ENCODE peak calls at places on chromosomes 2 and 18, in eight cellular contexts. M, I, Z, N, D, B, F and Y are unnamed samples.
A peak's percentile ranks its signal among the peaks of the same experiment; 100 is the strongest.

GRCh38 chr18:45687617-45688016 is 36.4 kb upstream of the SLC14A1 start:
- DNase-seq in B (no peak), F (no peak), I (no peak), Z (peak; percentile 60), M (no peak), N (no peak), D (no peak), Y (peak; percentile 54)

GRCh38 chr2:170156592-170156991 is 21.4 kb upstream of the MYO3B start:
- DNase-seq in I (no peak), F (no peak), B (no peak), Z (no peak), M (no peak), N (no peak), D (no peak), Y (no peak)

GRCh38 chr2:205850611-205851010 is 168.3 kb downstream of the NRP2 start:
- DNase-seq in I (no peak), Z (no peak), D (no peak), M (no peak), N (no peak), F (no peak), B (no peak), Y (no peak)

GRCh38 chr2:43274721-43275120 is 48.3 kb upstream of the ZFP36L2 start:
- DNase-seq in M (no peak), B (no peak), N (no peak), F (no peak), Z (no peak), D (no peak), I (no peak), Y (no peak)

GRCh38 chr2:120912101-120912985 is 176.7 kb downstream of the GLI2 start:
- DNase-seq in Z (no peak), M (peak; percentile 82), D (no peak), B (peak; percentile 32), N (no peak), I (no peak), F (peak; percentile 85), Y (no peak)

GRCh38 chr2:165647409-165647808 is 146.6 kb downstream of the GALNT3 start:
- DNase-seq in Z (no peak), F (no peak), N (no peak), D (no peak), B (no peak), I (no peak), M (no peak), Y (no peak)

GRCh38 chr2:48070415-48070814 is 164.1 kb upstream of the FBXO11 start:
- DNase-seq in D (no peak), Z (no peak), F (no peak), M (no peak), N (no peak), B (no peak), I (no peak), Y (no peak)

GRCh38 chr2:241015439-241015838 is 17.0 kb downstream of the SNED1 start:
- DNase-seq in N (peak; percentile 4), M (no peak), B (no peak), D (no peak), Z (no peak), I (no peak), F (no peak), Y (no peak)

GRCh38 chr2:62941413-62941812 is 109.2 kb upstream of the OTX1 start:
- DNase-seq in F (no peak), I (no peak), D (no peak), M (no peak), Z (no peak), B (no peak), N (no peak), Y (no peak)

GRCh38 chr2:223000872-223001825 is 50.8 kb upstream of the KCNE4 start:
- DNase-seq in B (no peak), M (no peak), D (no peak), I (no peak), N (no peak), F (no peak), Z (no peak), Y (no peak)

GRCh38 chr2:60466161-60466702 is 87.2 kb downstream of the BCL11A start:
- DNase-seq in F (no peak), Z (no peak), D (no peak), B (no peak), M (no peak), I (no peak), N (no peak), Y (no peak)

GRCh38 chr2:21072477-21073242 is 28.8 kb upstream of the APOB start:
- DNase-seq in M (no peak), D (no peak), I (no peak), B (no peak), Z (no peak), F (no peak), N (no peak), Y (no peak)

GRCh38 chr18:3498705-3499451 is 48.9 kb downstream of the TGIF1 start:
- DNase-seq in M (peak; percentile 48), Z (no peak), B (no peak), D (peak; percentile 18), F (peak; percentile 39), N (no peak), I (peak; percentile 11), Y (no peak)

GRCh38 chr2:27746325-27746724 is 25.2 kb upstream of the MRPL33 start:
- DNase-seq in I (no peak), N (no peak), D (no peak), Z (no peak), M (no peak), B (no peak), F (no peak), Y (no peak)

GRCh38 chr2:46653539-46653938 is 174.2 kb downstream of the TMEM247 start:
- DNase-seq in N (no peak), Z (no peak), F (peak; percentile 47), I (no peak), M (no peak), D (no peak), B (no peak), Y (no peak)

GRCh38 chr2:42755161-42755900 is 8.6 kb downstream of the OXER1 start:
- DNase-seq in F (peak; percentile 51), Z (no peak), D (no peak), N (no peak), I (peak; percentile 66), M (no peak), B (no peak), Y (no peak)

GRCh38 chr2:120132190-120132589 is 91.0 kb downstream of the TMEM185B start:
- DNase-seq in F (peak; percentile 10), D (peak; percentile 75), N (no peak), I (no peak), B (no peak), Z (no peak), M (no peak), Y (no peak)

GRCh38 chr18:42155024-42155423 is 200.0 kb downstream of the PIK3C3 start:
- DNase-seq in D (no peak), M (no peak), B (no peak), F (no peak), N (no peak), I (no peak), Z (no peak), Y (no peak)

GRCh38 chr2:141423212-141423611 is 707.6 kb downstream of the LRP1B start:
- DNase-seq in N (no peak), I (no peak), D (no peak), B (no peak), F (no peak), Z (no peak), M (no peak), Y (no peak)

GRCh38 chr18:21313576-21313975 is 71.5 kb downstream of the GREB1L start:
- DNase-seq in B (no peak), N (no peak), M (no peak), Z (no peak), F (peak; percentile 73), I (no peak), D (no peak), Y (no peak)

GRCh38 chr2:203650860-203651613 is 55.4 kb upstream of the CD28 start:
- DNase-seq in F (peak; percentile 70), B (no peak), N (no peak), M (no peak), Z (no peak), I (peak; percentile 47), D (peak; percentile 47), Y (peak; percentile 51)

GRCh38 chr2:47452761-47453160 is 49.8 kb downstream of the MSH2 start:
- DNase-seq in D (no peak), F (peak; percentile 9), Z (no peak), M (no peak), B (no peak), I (no peak), N (no peak), Y (no peak)

DNA sequence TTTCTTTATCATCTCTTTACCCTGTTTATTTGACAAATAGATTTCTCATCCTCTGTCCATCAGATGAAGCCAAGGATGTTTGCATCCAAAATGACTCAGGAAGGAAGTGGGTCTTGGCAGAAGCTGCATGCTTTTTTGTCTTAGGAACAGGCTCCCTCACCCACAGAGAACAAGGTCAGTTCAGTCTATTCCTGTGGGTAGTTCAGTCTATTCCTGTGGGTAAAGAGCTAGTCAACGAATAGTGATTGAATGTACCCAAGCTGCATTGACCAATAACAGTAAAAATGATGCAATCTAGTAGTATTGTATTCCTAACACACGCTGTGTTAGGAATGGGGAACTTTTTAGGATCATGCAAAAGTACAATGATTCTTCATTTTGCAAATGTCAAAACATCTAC is 290.8 kb upstream of the TANK start:
- DNase-seq in M (no peak), B (peak; percentile 73), F (peak; percentile 100), I (no peak), Z (no peak), N (no peak), D (peak; percentile 77), Y (no peak)
- H3K4me3 ChIP-seq in M (no peak overlapping the region), B (no peak overlapping the region), F (no peak overlapping the region), I (no peak overlapping the region), Z (no peak overlapping the region), N (no peak overlapping the region), D (no peak overlapping the region), Y (no peak overlapping the region)

GRCh38 chr2:11746376-11746806 is at the start of gene LPIN1:
- DNase-seq in B (peak; percentile 54), F (peak; percentile 81), Z (peak; percentile 86), M (peak; percentile 92), N (peak; percentile 84), I (peak; percentile 91), D (peak; percentile 81), Y (peak; percentile 89)
- TF ChIP-seq CTCF in B (no peak), F (no peak), Z (no peak), M (peak; percentile 23), N (peak; percentile 29), I (no peak), D (no peak), Y (no peak)

DNA sequence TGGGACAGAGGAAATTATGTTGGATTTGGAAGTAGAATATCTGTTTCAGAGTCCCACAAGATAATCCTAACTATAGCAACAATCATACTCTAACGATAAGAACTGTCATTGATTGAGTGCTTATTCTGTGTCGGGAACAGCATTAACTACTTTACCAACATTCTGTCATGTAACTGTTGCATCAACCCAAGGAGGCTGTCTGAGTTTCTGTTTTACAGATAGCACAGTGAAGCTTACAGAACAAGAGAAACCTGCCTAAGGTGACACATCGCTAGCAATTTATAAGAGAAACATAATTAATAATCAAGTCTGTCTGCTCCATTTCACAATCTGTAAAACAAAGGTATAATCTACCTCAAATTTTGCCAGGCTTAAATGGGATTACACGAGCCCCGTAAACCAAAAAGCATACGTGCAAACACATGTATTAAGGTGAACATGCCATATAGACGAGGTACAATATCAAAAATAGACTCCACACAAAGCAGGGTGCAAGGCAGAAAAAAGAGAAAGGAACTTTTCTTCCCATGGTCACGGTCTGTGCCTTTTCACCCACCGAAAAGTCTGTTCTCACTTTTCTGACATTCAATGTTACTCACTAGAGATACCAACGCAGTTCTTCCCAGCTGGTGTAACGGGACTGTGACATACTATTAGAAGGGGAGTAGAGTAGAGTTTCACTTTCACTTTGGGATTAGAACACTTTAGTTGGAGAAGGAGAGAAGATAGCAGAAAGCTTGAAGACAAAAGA is 37.2 kb upstream of the SLC8A1 start:
- DNase-seq in I (no peak), Z (no peak), M (no peak), N (no peak), F (peak; percentile 37), D (peak; percentile 41), B (no peak), Y (no peak)
- H3K4me3 ChIP-seq in I (no peak overlapping the region), Z (no peak overlapping the region), M (peak overlapping the region; percentile 50), N (peak overlapping the region; percentile 32), F (peak overlapping the region; percentile 39), D (peak overlapping the region; percentile 32), B (peak overlapping the region; percentile 49), Y (no peak overlapping the region)

GRCh38 chr2:64857581-64858471 is 131.4 kb upstream of the SLC1A4 start:
- DNase-seq in Z (no peak), D (peak; percentile 42), N (no peak), I (peak; percentile 34), F (peak; percentile 92), M (no peak), B (no peak), Y (no peak)
- TF ChIP-seq CTCF in Z (no peak), D (peak; percentile 11), N (no peak), I (no peak), F (peak; percentile 4), M (no peak), B (peak; percentile 6), Y (no peak)